ENCODE peak calls at places on chromosomes 11 and 22, in four cellular contexts. N, Q, B and O are unnamed samples.
A peak's percentile ranks its signal among the peaks of the same experiment; 100 is the strongest.

GRCh38 chr11:10674440-10674855 is 19.1 kb downstream of the IRAG1 start:
- DNase-seq in N (no peak), Q (no peak), B (peak; percentile 60), O (peak; percentile 78)

GRCh38 chr11:15073361-15074205 is at the start of gene CALCB:
- DNase-seq in N (no peak), Q (no peak), B (no peak), O (no peak)

GRCh38 chr22:25183959-25184619 is 15.6 kb upstream of the CRYBB3 start:
- DNase-seq in N (no peak), Q (no peak), B (no peak), O (no peak)

GRCh38 chr11:86807356-86807755 is 7.0 kb downstream of the PRSS23 start:
- DNase-seq in N (no peak), Q (no peak), B (no peak), O (no peak)

GRCh38 chr11:62108017-62108750 is 15.6 kb upstream of the INCENP start:
- DNase-seq in N (no peak), Q (peak; percentile 57), B (no peak), O (no peak)

GRCh38 chr11:10331548-10332289 is 26.8 kb downstream of the ADM start:
- DNase-seq in N (no peak), Q (no peak), B (no peak), O (no peak)

GRCh38 chr22:41401781-41402648 is 20.3 kb downstream of the TEF start:
- DNase-seq in N (peak; percentile 95), Q (peak; percentile 85), B (peak; percentile 76), O (no peak)

GRCh38 chr11:83571301-83571700 is 285.1 kb upstream of the CCDC90B start:
- DNase-seq in N (no peak), Q (no peak), B (no peak), O (no peak)

GRCh38 chr11:128848815-128849455 is 18.2 kb downstream of the KCNJ1 start:
- DNase-seq in N (peak; percentile 57), Q (peak; percentile 83), B (peak; percentile 38), O (no peak)

GRCh38 chr11:32892355-32893090 is at the start of gene QSER1:
- DNase-seq in N (peak; percentile 65), Q (peak; percentile 79), B (peak; percentile 79), O (peak; percentile 85)

GRCh38 chr22:40383905-40384304 is 13.5 kb downstream of the SGSM3 start:
- DNase-seq in N (no peak), Q (no peak), B (no peak), O (no peak)

GRCh38 chr11:19433367-19433766 is 192.6 kb upstream of the E2F8 start:
- DNase-seq in N (no peak), Q (no peak), B (no peak), O (no peak)

DNA sequence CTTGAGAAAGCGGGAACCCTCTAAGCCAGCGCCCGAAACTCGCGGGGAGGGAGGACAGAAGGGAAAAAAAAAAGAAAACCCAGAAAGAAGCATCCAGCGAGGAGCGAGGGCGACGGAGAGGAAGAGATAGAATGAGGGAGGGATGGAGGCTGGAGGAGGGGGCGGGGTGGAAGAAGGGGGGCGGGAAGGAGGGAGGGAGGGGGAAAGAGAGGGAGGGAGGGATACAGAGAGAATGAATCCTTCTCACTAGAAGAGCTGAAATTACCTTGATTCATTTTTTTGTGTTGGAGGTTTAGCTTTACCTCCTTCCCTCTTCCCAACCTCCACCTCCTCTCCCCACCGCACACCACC is 19.3 kb upstream of the BDNF start:
- DNase-seq in N (no peak), Q (no peak), B (no peak), O (no peak)
- H3K4me3 ChIP-seq in N (peak overlapping the region; percentile 51), Q (no peak overlapping the region), B (peak overlapping the region; percentile 55), O (peak overlapping the region; percentile 48)

DNA sequence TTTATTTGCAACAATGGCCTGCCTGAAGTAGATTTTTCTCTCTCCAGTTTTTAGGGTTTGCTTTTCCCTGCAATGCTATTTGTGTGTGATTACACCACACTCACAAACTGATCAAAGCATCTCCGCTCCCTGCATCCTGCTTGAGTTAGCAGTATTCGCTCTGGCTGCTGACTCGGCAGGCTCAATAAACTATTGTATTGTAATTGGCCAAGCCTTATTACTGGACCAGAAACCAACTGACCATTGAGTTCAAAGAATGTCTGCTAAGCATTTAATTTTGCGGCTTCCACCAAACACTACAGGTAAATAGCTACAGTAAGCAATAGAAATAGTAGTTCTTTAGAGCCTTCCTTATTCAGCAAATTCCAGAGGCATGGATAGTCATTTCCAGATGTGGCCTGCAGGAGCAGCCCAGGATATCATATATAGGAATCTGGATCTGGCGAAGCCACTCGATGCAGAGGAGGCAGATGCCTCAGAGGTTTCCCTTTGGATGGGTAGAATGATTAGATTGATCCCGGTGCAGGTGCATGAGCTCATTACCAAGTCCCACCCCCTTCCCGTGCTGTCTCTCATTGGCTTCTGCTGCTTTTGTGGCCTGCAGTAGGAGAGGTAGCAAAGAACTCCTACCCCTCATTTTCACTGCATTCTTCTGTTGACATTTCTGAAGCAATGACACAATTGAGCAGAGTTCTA is 77.3 kb downstream of the COMMD9 start:
- DNase-seq in N (no peak), Q (no peak), B (no peak), O (no peak)
- TF ChIP-seq CTCF in N (no peak), Q (no peak), B (no peak), O (no peak)

DNA sequence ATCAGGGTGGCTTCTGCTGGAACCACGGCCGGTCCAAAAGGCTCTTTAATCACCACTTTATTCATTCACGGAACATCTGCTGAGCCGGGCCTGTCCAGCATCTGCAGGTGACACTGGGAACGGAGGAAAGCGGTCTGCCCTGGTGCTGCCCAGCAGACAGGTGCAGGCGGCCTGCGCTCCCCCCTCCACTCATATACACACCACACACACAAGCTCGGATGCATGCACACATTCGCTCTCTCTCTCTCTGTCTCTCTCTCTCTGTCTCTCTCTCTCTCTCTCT is 736.9 kb downstream of the BRD1 start:
- DNase-seq in N (no peak), Q (no peak), B (no peak), O (no peak)
- H3K9me3 ChIP-seq in N (no peaks in the 10 kb centered on the region), Q (no peaks in the 10 kb centered on the region), B (no peaks in the 10 kb centered on the region), O (no peaks in the 10 kb centered on the region)

DNA sequence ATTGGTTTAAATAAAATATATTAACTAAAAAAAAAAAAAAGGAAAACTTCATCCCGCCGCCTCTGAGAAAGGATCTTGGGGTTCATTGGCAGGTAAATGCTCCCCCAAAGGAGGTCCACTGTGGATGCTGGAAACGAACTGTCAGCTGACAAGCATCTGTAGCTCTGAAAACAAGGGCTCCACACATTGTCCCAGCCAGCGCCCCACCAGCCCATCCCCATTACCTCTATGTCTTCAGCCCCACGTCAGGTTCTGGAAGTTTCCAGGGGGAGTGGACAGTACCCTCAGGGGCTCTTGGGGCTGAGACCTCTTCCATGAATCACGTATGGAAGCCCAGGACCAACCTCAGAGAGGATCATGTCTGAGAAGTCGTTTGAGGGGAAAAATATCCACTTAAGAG is 66.4 kb upstream of the WNT7B start:
- DNase-seq in N (peak; percentile 24), Q (peak; percentile 44), B (no peak), O (peak; percentile 56)
- H3K4me3 ChIP-seq in N (peak overlapping the region; percentile 67), Q (peak overlapping the region; percentile 84), B (peak overlapping the region; percentile 82), O (peak overlapping the region; percentile 69)

GRCh38 chr11:2266586-2267305 is 3.6 kb downstream of the ASCL2 start:
- DNase-seq in N (no peak), Q (no peak), B (no peak), O (no peak)
- TF ChIP-seq CTCF in N (no peak), Q (no peak), B (no peak), O (no peak)

DNA sequence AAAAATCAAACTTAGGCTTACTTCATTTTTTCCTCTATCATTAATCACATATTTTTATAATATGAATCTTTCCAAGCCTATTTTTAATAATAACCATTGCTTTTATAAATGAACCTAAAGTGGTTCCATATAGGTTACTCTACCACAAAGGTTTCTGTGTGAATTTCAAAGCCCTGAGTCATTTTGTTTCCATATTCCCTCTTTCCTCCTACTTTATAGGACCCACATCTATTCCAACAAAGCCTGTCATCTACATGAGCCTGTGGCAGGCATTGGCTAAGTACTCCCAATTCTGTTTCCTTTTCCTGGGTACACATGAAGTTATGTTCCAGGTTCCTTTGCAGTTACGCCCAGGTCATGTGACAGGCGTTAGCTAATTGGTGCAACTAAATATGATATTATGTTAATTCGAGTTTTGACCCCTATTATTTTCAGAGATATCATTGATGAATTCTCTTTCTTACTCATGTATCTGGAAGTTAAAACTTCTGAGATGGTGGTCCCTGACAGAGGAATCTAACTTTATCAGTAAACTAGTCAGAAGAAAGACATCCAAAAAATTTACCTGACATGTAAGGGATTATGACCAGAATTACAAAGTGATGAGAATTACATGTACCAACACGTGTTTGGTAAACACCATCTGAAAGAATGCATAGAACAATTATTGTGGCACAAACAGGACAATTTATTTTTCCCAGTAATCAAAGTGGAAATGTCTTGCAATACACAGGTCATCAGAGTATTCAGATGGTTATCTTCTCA is 1264.0 kb upstream of the CNTN5 start:
- DNase-seq in N (no peak), Q (no peak), B (no peak), O (no peak)
- H3K9me3 ChIP-seq in N (no peaks in the 10 kb centered on the region), Q (no peaks in the 10 kb centered on the region), B (no peaks in the 10 kb centered on the region), O (no peaks in the 10 kb centered on the region)

DNA sequence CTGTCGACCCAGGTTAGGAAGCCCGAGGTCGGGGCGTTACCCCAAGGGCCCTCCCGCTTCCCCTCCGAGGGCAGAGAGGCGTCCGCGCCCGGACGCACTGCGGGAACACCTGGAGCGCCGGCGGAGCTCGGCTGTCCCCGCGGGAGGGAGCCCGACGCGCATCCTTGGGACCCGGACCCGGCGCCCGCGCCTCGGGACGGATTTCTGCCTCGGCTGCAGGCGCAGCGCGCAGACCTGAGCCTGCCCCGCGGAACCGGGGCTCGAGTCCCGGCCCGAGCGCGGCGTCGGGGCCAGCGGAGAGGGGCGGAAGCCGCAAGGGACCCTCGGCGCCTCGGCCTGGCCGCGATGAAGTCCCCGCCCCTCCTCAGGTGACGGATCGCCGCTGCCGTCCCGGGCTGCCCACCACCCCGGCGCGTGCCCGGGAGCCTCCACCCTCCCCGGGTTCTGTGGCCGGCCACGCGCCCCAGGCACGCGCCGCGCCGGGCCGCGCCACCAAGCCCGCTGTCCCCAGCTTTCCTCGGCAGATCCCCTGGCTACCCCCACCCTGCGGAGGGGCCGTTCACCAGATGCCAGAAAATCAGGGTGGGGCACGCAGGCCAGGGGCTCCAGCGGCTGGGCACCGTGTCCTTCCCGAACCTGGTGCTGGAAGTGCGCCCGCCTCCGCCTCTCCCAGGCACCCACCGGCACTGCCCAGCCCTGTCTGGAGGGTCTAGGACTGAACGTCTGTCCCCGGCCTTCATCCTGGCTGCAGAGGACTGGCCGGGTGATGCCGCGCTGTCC is 407 bp downstream of the GLB1L3 start:
- DNase-seq in N (no peak), Q (peak; percentile 37), B (no peak), O (no peak)
- H3K4me3 ChIP-seq in N (peak overlapping the region; percentile 56), Q (peak overlapping the region; percentile 44), B (peak overlapping the region; percentile 56), O (peak overlapping the region; percentile 48)

DNA sequence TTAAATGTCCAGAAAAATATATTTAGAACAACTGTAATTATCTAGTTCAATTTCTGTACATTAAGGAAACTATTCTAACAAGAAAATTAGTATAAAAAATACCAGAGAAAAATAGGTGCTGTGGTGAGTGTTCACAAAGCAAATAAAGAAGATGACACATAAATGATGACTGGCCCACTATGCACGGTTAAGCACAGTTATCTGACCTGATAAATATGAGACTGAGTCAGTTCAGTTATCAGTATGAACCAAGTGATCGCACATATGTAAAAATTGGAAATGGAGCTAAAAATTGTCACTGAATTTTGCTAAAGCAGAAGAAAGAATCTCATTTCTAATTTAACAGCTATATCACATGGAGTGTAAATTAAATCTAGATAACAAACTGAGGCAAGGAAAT is 18.8 kb upstream of the MAML2 start:
- DNase-seq in N (no peak), Q (no peak), B (no peak), O (no peak)
- TF ChIP-seq CTCF in N (no peak), Q (no peak), B (no peak), O (no peak)